ENCODE peak calls at places on chromosomes 3 and 15, in nine cellular contexts. One of them, this sample, is unnamed.

GRCh38 chr3:111314146-111314873 is 227.7 kb upstream of the CD96 start:
- DNase-seq in islet precursor cell: peak
- DNase-seq in GM12865: no peak
- DNase-seq in hepatocyte: peak
- DNase-seq in activated CD4-positive, CD25-positive, alpha-beta regulatory T cell treated with anti-CD3 and anti-CD28 coated beads, Interleukin-2, amount 50 U/mL, for 72 hours: no peak
- DNase-seq in activated CD4-positive, alpha-beta T cell treated with anti-CD3 and anti-CD28 coated beads, Interleukin-2, amount 50 U/mL, for 1 hour: no peak
- DNase-seq in uterus: no peak
- DNase-seq in CD8-positive, alpha-beta memory T cell: no peak
- DNase-seq in SW 1271: no peak
- DNase-seq in this sample: no peak

GRCh38 chr3:48084170-48084569 is 68.0 kb upstream of the MAP4 start:
- DNase-seq in activated CD4-positive, CD25-positive, alpha-beta regulatory T cell treated with anti-CD3 and anti-CD28 coated beads, Interleukin-2, amount 50 U/mL, for 72 hours: no peak
- DNase-seq in CD8-positive, alpha-beta memory T cell: no peak
- DNase-seq in SW 1271: no peak
- DNase-seq in activated CD4-positive, alpha-beta T cell treated with anti-CD3 and anti-CD28 coated beads, Interleukin-2, amount 50 U/mL, for 1 hour: no peak
- DNase-seq in uterus: no peak
- DNase-seq in hepatocyte: no peak
- DNase-seq in GM12865: no peak
- DNase-seq in islet precursor cell: no peak
- DNase-seq in this sample: no peak

GRCh38 chr3:53773586-53774368 is 72.4 kb downstream of the CHDH start:
- DNase-seq in GM12865: peak
- DNase-seq in activated CD4-positive, alpha-beta T cell treated with anti-CD3 and anti-CD28 coated beads, Interleukin-2, amount 50 U/mL, for 1 hour: no peak
- DNase-seq in uterus: peak
- DNase-seq in CD8-positive, alpha-beta memory T cell: no peak
- DNase-seq in islet precursor cell: no peak
- DNase-seq in hepatocyte: peak
- DNase-seq in SW 1271: no peak
- DNase-seq in activated CD4-positive, CD25-positive, alpha-beta regulatory T cell treated with anti-CD3 and anti-CD28 coated beads, Interleukin-2, amount 50 U/mL, for 72 hours: no peak
- DNase-seq in this sample: no peak

GRCh38 chr15:89088605-89089315 is 504 bp downstream of the ABHD2 start:
- DNase-seq in GM12865: peak
- DNase-seq in activated CD4-positive, CD25-positive, alpha-beta regulatory T cell treated with anti-CD3 and anti-CD28 coated beads, Interleukin-2, amount 50 U/mL, for 72 hours: peak
- DNase-seq in CD8-positive, alpha-beta memory T cell: peak
- DNase-seq in hepatocyte: peak
- DNase-seq in islet precursor cell: peak
- DNase-seq in SW 1271: peak
- DNase-seq in activated CD4-positive, alpha-beta T cell treated with anti-CD3 and anti-CD28 coated beads, Interleukin-2, amount 50 U/mL, for 1 hour: no peak
- DNase-seq in uterus: no peak
- DNase-seq in this sample: no peak

GRCh38 chr15:52709172-52709979 is 30.2 kb upstream of the ATOSA start:
- DNase-seq in GM12865: peak
- DNase-seq in activated CD4-positive, alpha-beta T cell treated with anti-CD3 and anti-CD28 coated beads, Interleukin-2, amount 50 U/mL, for 1 hour: no peak
- DNase-seq in uterus: no peak
- DNase-seq in SW 1271: no peak
- DNase-seq in hepatocyte: peak
- DNase-seq in activated CD4-positive, CD25-positive, alpha-beta regulatory T cell treated with anti-CD3 and anti-CD28 coated beads, Interleukin-2, amount 50 U/mL, for 72 hours: no peak
- DNase-seq in CD8-positive, alpha-beta memory T cell: no peak
- DNase-seq in islet precursor cell: peak
- DNase-seq in this sample: no peak

GRCh38 chr15:34133511-34133910 is 31.6 kb downstream of the PGBD4 start:
- DNase-seq in SW 1271: no peak
- DNase-seq in islet precursor cell: no peak
- DNase-seq in CD8-positive, alpha-beta memory T cell: no peak
- DNase-seq in activated CD4-positive, alpha-beta T cell treated with anti-CD3 and anti-CD28 coated beads, Interleukin-2, amount 50 U/mL, for 1 hour: no peak
- DNase-seq in uterus: no peak
- DNase-seq in activated CD4-positive, CD25-positive, alpha-beta regulatory T cell treated with anti-CD3 and anti-CD28 coated beads, Interleukin-2, amount 50 U/mL, for 72 hours: no peak
- DNase-seq in hepatocyte: no peak
- DNase-seq in GM12865: no peak
- DNase-seq in this sample: no peak

GRCh38 chr3:31772781-31773180 is 208.3 kb downstream of the OSBPL10 start:
- DNase-seq in activated CD4-positive, CD25-positive, alpha-beta regulatory T cell treated with anti-CD3 and anti-CD28 coated beads, Interleukin-2, amount 50 U/mL, for 72 hours: no peak
- DNase-seq in GM12865: no peak
- DNase-seq in uterus: no peak
- DNase-seq in CD8-positive, alpha-beta memory T cell: no peak
- DNase-seq in hepatocyte: no peak
- DNase-seq in activated CD4-positive, alpha-beta T cell treated with anti-CD3 and anti-CD28 coated beads, Interleukin-2, amount 50 U/mL, for 1 hour: no peak
- DNase-seq in islet precursor cell: no peak
- DNase-seq in SW 1271: no peak
- DNase-seq in this sample: no peak

GRCh38 chr3:41431386-41431785 is 232.1 kb downstream of the CTNNB1 start:
- DNase-seq in activated CD4-positive, CD25-positive, alpha-beta regulatory T cell treated with anti-CD3 and anti-CD28 coated beads, Interleukin-2, amount 50 U/mL, for 72 hours: no peak
- DNase-seq in GM12865: no peak
- DNase-seq in activated CD4-positive, alpha-beta T cell treated with anti-CD3 and anti-CD28 coated beads, Interleukin-2, amount 50 U/mL, for 1 hour: no peak
- DNase-seq in hepatocyte: no peak
- DNase-seq in uterus: no peak
- DNase-seq in islet precursor cell: no peak
- DNase-seq in CD8-positive, alpha-beta memory T cell: no peak
- DNase-seq in SW 1271: no peak
- DNase-seq in this sample: no peak

GRCh38 chr3:110106805-110107204 is 769.5 kb upstream of the DPPA4 start:
- DNase-seq in SW 1271: no peak
- DNase-seq in activated CD4-positive, alpha-beta T cell treated with anti-CD3 and anti-CD28 coated beads, Interleukin-2, amount 50 U/mL, for 1 hour: no peak
- DNase-seq in hepatocyte: no peak
- DNase-seq in islet precursor cell: no peak
- DNase-seq in uterus: no peak
- DNase-seq in activated CD4-positive, CD25-positive, alpha-beta regulatory T cell treated with anti-CD3 and anti-CD28 coated beads, Interleukin-2, amount 50 U/mL, for 72 hours: no peak
- DNase-seq in GM12865: no peak
- DNase-seq in CD8-positive, alpha-beta memory T cell: no peak
- DNase-seq in this sample: no peak

GRCh38 chr15:89880727-89881126 is 13.1 kb downstream of the AP3S2 start:
- DNase-seq in islet precursor cell: no peak
- DNase-seq in activated CD4-positive, alpha-beta T cell treated with anti-CD3 and anti-CD28 coated beads, Interleukin-2, amount 50 U/mL, for 1 hour: no peak
- DNase-seq in SW 1271: no peak
- DNase-seq in hepatocyte: no peak
- DNase-seq in uterus: no peak
- DNase-seq in GM12865: no peak
- DNase-seq in CD8-positive, alpha-beta memory T cell: no peak
- DNase-seq in activated CD4-positive, CD25-positive, alpha-beta regulatory T cell treated with anti-CD3 and anti-CD28 coated beads, Interleukin-2, amount 50 U/mL, for 72 hours: no peak
- DNase-seq in this sample: no peak

GRCh38 chr3:117754841-117755240 is 1045.3 kb downstream of the TUSC7 start:
- DNase-seq in CD8-positive, alpha-beta memory T cell: no peak
- DNase-seq in activated CD4-positive, alpha-beta T cell treated with anti-CD3 and anti-CD28 coated beads, Interleukin-2, amount 50 U/mL, for 1 hour: no peak
- DNase-seq in islet precursor cell: no peak
- DNase-seq in hepatocyte: no peak
- DNase-seq in uterus: no peak
- DNase-seq in SW 1271: no peak
- DNase-seq in GM12865: no peak
- DNase-seq in activated CD4-positive, CD25-positive, alpha-beta regulatory T cell treated with anti-CD3 and anti-CD28 coated beads, Interleukin-2, amount 50 U/mL, for 72 hours: no peak
- DNase-seq in this sample: no peak

GRCh38 chr15:50876260-50876988 is 32.1 kb upstream of the AP4E1 start:
- DNase-seq in CD8-positive, alpha-beta memory T cell: no peak
- DNase-seq in GM12865: no peak
- DNase-seq in activated CD4-positive, alpha-beta T cell treated with anti-CD3 and anti-CD28 coated beads, Interleukin-2, amount 50 U/mL, for 1 hour: no peak
- DNase-seq in uterus: no peak
- DNase-seq in activated CD4-positive, CD25-positive, alpha-beta regulatory T cell treated with anti-CD3 and anti-CD28 coated beads, Interleukin-2, amount 50 U/mL, for 72 hours: no peak
- DNase-seq in SW 1271: no peak
- DNase-seq in islet precursor cell: no peak
- DNase-seq in hepatocyte: no peak
- DNase-seq in this sample: no peak

GRCh38 chr3:127678611-127679533 is 6.1 kb downstream of the ABTB1 start:
- DNase-seq in hepatocyte: no peak
- DNase-seq in activated CD4-positive, alpha-beta T cell treated with anti-CD3 and anti-CD28 coated beads, Interleukin-2, amount 50 U/mL, for 1 hour: no peak
- DNase-seq in uterus: peak
- DNase-seq in islet precursor cell: peak
- DNase-seq in CD8-positive, alpha-beta memory T cell: no peak
- DNase-seq in GM12865: no peak
- DNase-seq in activated CD4-positive, CD25-positive, alpha-beta regulatory T cell treated with anti-CD3 and anti-CD28 coated beads, Interleukin-2, amount 50 U/mL, for 72 hours: peak
- DNase-seq in SW 1271: no peak
- DNase-seq in this sample: no peak

GRCh38 chr3:183375787-183376186 is 52.6 kb downstream of the MCF2L2 start:
- DNase-seq in islet precursor cell: no peak
- DNase-seq in GM12865: peak
- DNase-seq in activated CD4-positive, alpha-beta T cell treated with anti-CD3 and anti-CD28 coated beads, Interleukin-2, amount 50 U/mL, for 1 hour: no peak
- DNase-seq in activated CD4-positive, CD25-positive, alpha-beta regulatory T cell treated with anti-CD3 and anti-CD28 coated beads, Interleukin-2, amount 50 U/mL, for 72 hours: no peak
- DNase-seq in SW 1271: no peak
- DNase-seq in hepatocyte: no peak
- DNase-seq in uterus: no peak
- DNase-seq in CD8-positive, alpha-beta memory T cell: no peak
- DNase-seq in this sample: no peak

GRCh38 chr3:36489679-36490420 is 109.5 kb downstream of the STAC start:
- DNase-seq in GM12865: no peak
- DNase-seq in uterus: no peak
- DNase-seq in islet precursor cell: no peak
- DNase-seq in activated CD4-positive, alpha-beta T cell treated with anti-CD3 and anti-CD28 coated beads, Interleukin-2, amount 50 U/mL, for 1 hour: no peak
- DNase-seq in CD8-positive, alpha-beta memory T cell: no peak
- DNase-seq in SW 1271: no peak
- DNase-seq in hepatocyte: no peak
- DNase-seq in activated CD4-positive, CD25-positive, alpha-beta regulatory T cell treated with anti-CD3 and anti-CD28 coated beads, Interleukin-2, amount 50 U/mL, for 72 hours: no peak
- DNase-seq in this sample: no peak

GRCh38 chr3:113304856-113305540 is 93.6 kb downstream of the BOC start:
- DNase-seq in activated CD4-positive, CD25-positive, alpha-beta regulatory T cell treated with anti-CD3 and anti-CD28 coated beads, Interleukin-2, amount 50 U/mL, for 72 hours: no peak
- DNase-seq in CD8-positive, alpha-beta memory T cell: no peak
- DNase-seq in GM12865: no peak
- DNase-seq in SW 1271: no peak
- DNase-seq in hepatocyte: no peak
- DNase-seq in activated CD4-positive, alpha-beta T cell treated with anti-CD3 and anti-CD28 coated beads, Interleukin-2, amount 50 U/mL, for 1 hour: no peak
- DNase-seq in uterus: no peak
- DNase-seq in islet precursor cell: peak
- DNase-seq in this sample: no peak

GRCh38 chr3:15750143-15750542 is 47.6 kb downstream of the ANKRD28 start:
- DNase-seq in uterus: no peak
- DNase-seq in GM12865: no peak
- DNase-seq in islet precursor cell: no peak
- DNase-seq in SW 1271: no peak
- DNase-seq in activated CD4-positive, CD25-positive, alpha-beta regulatory T cell treated with anti-CD3 and anti-CD28 coated beads, Interleukin-2, amount 50 U/mL, for 72 hours: no peak
- DNase-seq in hepatocyte: no peak
- DNase-seq in CD8-positive, alpha-beta memory T cell: no peak
- DNase-seq in activated CD4-positive, alpha-beta T cell treated with anti-CD3 and anti-CD28 coated beads, Interleukin-2, amount 50 U/mL, for 1 hour: no peak
- DNase-seq in this sample: no peak

GRCh38 chr3:10442151-10442795 is 63.1 kb downstream of the ATP2B2 start:
- DNase-seq in activated CD4-positive, CD25-positive, alpha-beta regulatory T cell treated with anti-CD3 and anti-CD28 coated beads, Interleukin-2, amount 50 U/mL, for 72 hours: no peak
- DNase-seq in CD8-positive, alpha-beta memory T cell: no peak
- DNase-seq in uterus: no peak
- DNase-seq in SW 1271: no peak
- DNase-seq in hepatocyte: no peak
- DNase-seq in activated CD4-positive, alpha-beta T cell treated with anti-CD3 and anti-CD28 coated beads, Interleukin-2, amount 50 U/mL, for 1 hour: no peak
- DNase-seq in GM12865: no peak
- DNase-seq in islet precursor cell: no peak
- DNase-seq in this sample: no peak

GRCh38 chr15:64343841-64344240 is 12.1 kb downstream of the CSNK1G1 start:
- DNase-seq in activated CD4-positive, alpha-beta T cell treated with anti-CD3 and anti-CD28 coated beads, Interleukin-2, amount 50 U/mL, for 1 hour: no peak
- DNase-seq in SW 1271: no peak
- DNase-seq in activated CD4-positive, CD25-positive, alpha-beta regulatory T cell treated with anti-CD3 and anti-CD28 coated beads, Interleukin-2, amount 50 U/mL, for 72 hours: no peak
- DNase-seq in hepatocyte: no peak
- DNase-seq in islet precursor cell: no peak
- DNase-seq in GM12865: no peak
- DNase-seq in CD8-positive, alpha-beta memory T cell: no peak
- DNase-seq in uterus: no peak
- DNase-seq in this sample: no peak

GRCh38 chr3:36248374-36248773 is 131.9 kb upstream of the STAC start:
- DNase-seq in CD8-positive, alpha-beta memory T cell: no peak
- DNase-seq in activated CD4-positive, alpha-beta T cell treated with anti-CD3 and anti-CD28 coated beads, Interleukin-2, amount 50 U/mL, for 1 hour: no peak
- DNase-seq in hepatocyte: no peak
- DNase-seq in GM12865: no peak
- DNase-seq in islet precursor cell: no peak
- DNase-seq in SW 1271: no peak
- DNase-seq in uterus: no peak
- DNase-seq in activated CD4-positive, CD25-positive, alpha-beta regulatory T cell treated with anti-CD3 and anti-CD28 coated beads, Interleukin-2, amount 50 U/mL, for 72 hours: no peak
- DNase-seq in this sample: no peak

GRCh38 chr3:31934018-31934417 is 47.0 kb downstream of the OSBPL10 start:
- DNase-seq in activated CD4-positive, CD25-positive, alpha-beta regulatory T cell treated with anti-CD3 and anti-CD28 coated beads, Interleukin-2, amount 50 U/mL, for 72 hours: no peak
- DNase-seq in CD8-positive, alpha-beta memory T cell: no peak
- DNase-seq in GM12865: no peak
- DNase-seq in uterus: no peak
- DNase-seq in hepatocyte: no peak
- DNase-seq in SW 1271: no peak
- DNase-seq in activated CD4-positive, alpha-beta T cell treated with anti-CD3 and anti-CD28 coated beads, Interleukin-2, amount 50 U/mL, for 1 hour: no peak
- DNase-seq in islet precursor cell: no peak
- DNase-seq in this sample: no peak

GRCh38 chr3:86988235-86988634 is 2.7 kb downstream of the VGLL3 start:
- DNase-seq in GM12865: no peak
- DNase-seq in SW 1271: no peak
- DNase-seq in activated CD4-positive, alpha-beta T cell treated with anti-CD3 and anti-CD28 coated beads, Interleukin-2, amount 50 U/mL, for 1 hour: no peak
- DNase-seq in uterus: no peak
- DNase-seq in islet precursor cell: no peak
- DNase-seq in hepatocyte: no peak
- DNase-seq in CD8-positive, alpha-beta memory T cell: no peak
- DNase-seq in activated CD4-positive, CD25-positive, alpha-beta regulatory T cell treated with anti-CD3 and anti-CD28 coated beads, Interleukin-2, amount 50 U/mL, for 72 hours: no peak
- DNase-seq in this sample: no peak

GRCh38 chr15:28116521-28117488 is 17.7 kb upstream of the OCA2 start:
- DNase-seq in GM12865: no peak
- DNase-seq in activated CD4-positive, CD25-positive, alpha-beta regulatory T cell treated with anti-CD3 and anti-CD28 coated beads, Interleukin-2, amount 50 U/mL, for 72 hours: no peak
- DNase-seq in activated CD4-positive, alpha-beta T cell treated with anti-CD3 and anti-CD28 coated beads, Interleukin-2, amount 50 U/mL, for 1 hour: no peak
- DNase-seq in CD8-positive, alpha-beta memory T cell: no peak
- DNase-seq in uterus: no peak
- DNase-seq in islet precursor cell: peak
- DNase-seq in SW 1271: no peak
- DNase-seq in hepatocyte: no peak
- DNase-seq in this sample: no peak

GRCh38 chr15:52463638-52464037 is 65.0 kb downstream of the MYO5A start:
- DNase-seq in hepatocyte: no peak
- DNase-seq in activated CD4-positive, CD25-positive, alpha-beta regulatory T cell treated with anti-CD3 and anti-CD28 coated beads, Interleukin-2, amount 50 U/mL, for 72 hours: no peak
- DNase-seq in CD8-positive, alpha-beta memory T cell: no peak
- DNase-seq in GM12865: peak
- DNase-seq in islet precursor cell: no peak
- DNase-seq in SW 1271: no peak
- DNase-seq in activated CD4-positive, alpha-beta T cell treated with anti-CD3 and anti-CD28 coated beads, Interleukin-2, amount 50 U/mL, for 1 hour: no peak
- DNase-seq in uterus: no peak
- DNase-seq in this sample: no peak

GRCh38 chr3:131723343-131723742 is 220.6 kb upstream of the MRPL3 start:
- DNase-seq in activated CD4-positive, CD25-positive, alpha-beta regulatory T cell treated with anti-CD3 and anti-CD28 coated beads, Interleukin-2, amount 50 U/mL, for 72 hours: no peak
- DNase-seq in uterus: no peak
- DNase-seq in activated CD4-positive, alpha-beta T cell treated with anti-CD3 and anti-CD28 coated beads, Interleukin-2, amount 50 U/mL, for 1 hour: no peak
- DNase-seq in hepatocyte: no peak
- DNase-seq in SW 1271: no peak
- DNase-seq in CD8-positive, alpha-beta memory T cell: no peak
- DNase-seq in islet precursor cell: no peak
- DNase-seq in GM12865: no peak
- DNase-seq in this sample: no peak

GRCh38 chr3:178195824-178196223 is 340.4 kb upstream of the KCNMB2 start:
- DNase-seq in islet precursor cell: no peak
- DNase-seq in activated CD4-positive, CD25-positive, alpha-beta regulatory T cell treated with anti-CD3 and anti-CD28 coated beads, Interleukin-2, amount 50 U/mL, for 72 hours: no peak
- DNase-seq in hepatocyte: no peak
- DNase-seq in activated CD4-positive, alpha-beta T cell treated with anti-CD3 and anti-CD28 coated beads, Interleukin-2, amount 50 U/mL, for 1 hour: no peak
- DNase-seq in GM12865: peak
- DNase-seq in SW 1271: no peak
- DNase-seq in uterus: no peak
- DNase-seq in CD8-positive, alpha-beta memory T cell: no peak
- DNase-seq in this sample: no peak

This sample was measured in NCI-H2107.